ENCODE peak calls at places on chromosomes 5 and 9, in six cellular contexts. C is HepG2, D is GM12891, K is H1, A is SK-N-SH, T is GM12878. Y is an unnamed sample.

GRCh38 chr9:14188011-14188410 is 125.9 kb downstream of the NFIB start:
- DNase-seq in K (no peak), T (no peak), D (no peak), C (no peak), A (no peak), Y (no peak)

GRCh38 chr5:53358794-53359193 is 121.6 kb upstream of the FST start:
- DNase-seq in C (peak), D (no peak), T (no peak), K (no peak), A (no peak), Y (no peak)

GRCh38 chr9:111957856-111958631 is 61.4 kb downstream of the UGCG start:
- DNase-seq in T (no peak), A (no peak), C (no peak), K (no peak), D (no peak), Y (no peak)

GRCh38 chr5:170907758-170908157 is 45.9 kb downstream of the RANBP17 start:
- DNase-seq in K (no peak), D (no peak), C (no peak), A (no peak), T (no peak), Y (no peak)

GRCh38 chr5:52657231-52657645 is 130.5 kb upstream of the ITGA1 start:
- DNase-seq in A (peak), C (peak), T (no peak), K (no peak), D (no peak), Y (no peak)

GRCh38 chr5:124574521-124575436 is 171.7 kb downstream of the ZNF608 start:
- DNase-seq in T (no peak), D (no peak), K (no peak), C (no peak), A (peak), Y (no peak)

GRCh38 chr5:57804007-57804444 is 321.4 kb upstream of the ACTBL2 start:
- DNase-seq in A (no peak), T (no peak), D (no peak), K (no peak), C (no peak), Y (no peak)

GRCh38 chr5:102778478-102778877 is 23.4 kb downstream of the PAM start:
- DNase-seq in K (no peak), C (no peak), A (no peak), T (no peak), D (no peak), Y (no peak)

GRCh38 chr5:173626501-173626812 is 10.0 kb upstream of the BOD1 start:
- DNase-seq in C (no peak), K (no peak), D (no peak), T (no peak), A (no peak), Y (no peak)

GRCh38 chr9:127684576-127684975 is 22.2 kb upstream of the CFAP157 start:
- DNase-seq in A (no peak), D (no peak), T (no peak), C (no peak), K (no peak), Y (no peak)
- TF ChIP-seq TAF1 in A (no peak), D (no peak), T (no peak), C (no peak), K (no peak), Y (no peak)

DNA sequence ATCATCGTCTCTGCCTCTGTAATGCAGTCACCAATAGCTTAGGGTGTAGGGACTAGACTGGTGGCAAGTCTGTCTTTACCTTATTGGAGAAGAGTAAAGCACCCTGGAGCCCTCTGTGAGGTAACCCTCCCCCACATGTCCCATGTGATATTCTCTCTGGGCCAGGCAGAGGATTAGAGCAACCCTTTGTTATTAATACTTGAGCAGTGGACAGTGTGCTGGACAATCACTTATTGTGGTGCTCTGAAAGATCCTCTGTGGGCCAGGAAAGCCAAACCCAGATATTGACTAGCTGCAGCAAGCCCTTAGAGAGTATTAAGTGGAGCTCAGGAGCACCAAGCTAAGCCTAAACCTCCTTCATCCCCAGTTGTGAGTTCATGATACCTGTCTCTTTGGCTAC is 139.7 kb upstream of the RUSC2 start:
- DNase-seq in C (no peak), A (no peak), T (no peak), D (no peak), K (no peak), Y (no peak)
- TF ChIP-seq TAF1 in C (no peak), A (no peak), T (no peak), D (no peak), K (no peak), Y (no peak)

DNA sequence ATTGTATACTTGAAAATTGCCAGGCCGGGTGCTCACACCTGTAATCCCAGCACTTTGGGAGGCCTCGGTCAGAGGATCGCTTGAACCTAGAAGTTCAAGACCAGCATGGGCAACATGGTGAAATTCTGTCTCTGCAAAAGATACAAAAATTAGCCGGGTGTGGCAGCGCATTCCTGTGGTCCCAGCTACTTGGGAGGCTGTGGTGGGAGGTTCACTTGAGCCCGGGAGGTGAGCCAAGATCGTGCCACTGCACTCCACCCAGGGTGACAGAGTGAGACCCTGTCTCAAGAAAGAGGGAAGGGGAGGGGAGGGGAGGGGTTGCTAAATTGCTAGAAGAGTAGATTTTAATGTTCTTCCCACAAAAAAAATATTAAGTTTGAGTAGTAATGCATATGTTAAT is 53.2 kb downstream of the FNBP1 start:
- DNase-seq in C (no peak), A (no peak), D (no peak), K (no peak), T (no peak), Y (no peak)
- TF ChIP-seq TAF1 in C (no peak), A (no peak), D (no peak), K (no peak), T (no peak), Y (no peak)

GRCh38 chr5:160458971-160459800 is 37.5 kb downstream of the PTTG1 start:
- DNase-seq in A (no peak), C (no peak), T (peak), K (no peak), D (no peak), Y (no peak)

GRCh38 chr5:160463227-160463626 is 41.6 kb downstream of the PTTG1 start:
- DNase-seq in A (no peak), K (no peak), T (no peak), D (no peak), C (no peak), Y (no peak)

GRCh38 chr5:160462167-160462566 is 40.5 kb downstream of the PTTG1 start:
- DNase-seq in D (no peak), T (peak), K (no peak), C (no peak), A (no peak), Y (no peak)

GRCh38 chr5:160461378-160461777 is 39.7 kb downstream of the PTTG1 start:
- DNase-seq in A (no peak), D (no peak), K (no peak), C (no peak), T (no peak), Y (no peak)

DNA sequence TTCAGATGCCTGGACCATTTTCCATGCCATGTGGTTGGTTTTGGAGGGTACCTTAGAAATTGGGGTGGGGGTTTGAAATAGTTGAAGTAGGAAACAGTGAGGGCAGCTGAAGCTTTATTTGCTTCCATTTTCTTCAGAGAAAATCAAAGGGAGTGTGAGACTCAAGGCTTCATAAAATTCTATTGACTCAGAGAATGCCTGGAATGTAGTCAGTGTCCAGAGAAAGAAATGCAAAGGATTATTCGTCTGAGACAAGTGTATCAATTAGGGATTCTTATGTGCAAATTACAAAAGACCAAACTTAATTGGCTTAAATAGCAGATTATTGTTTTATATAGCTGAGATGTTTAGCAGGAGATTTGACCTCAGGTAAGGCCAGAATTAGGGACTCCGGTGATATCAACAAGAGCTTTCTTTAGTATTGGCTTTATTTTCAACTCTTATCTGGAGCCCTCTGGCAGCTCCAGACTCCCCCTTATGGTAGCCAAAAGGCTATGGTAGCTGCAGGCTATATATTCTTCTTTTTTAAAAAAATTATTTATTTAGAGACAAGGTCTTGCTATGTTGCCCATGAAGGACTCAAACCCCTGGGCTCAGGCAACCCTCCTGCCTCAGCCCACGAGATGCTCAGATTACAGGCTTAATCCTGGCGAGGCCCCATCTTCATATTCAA is 38.9 kb downstream of the PTTG1 start:
- DNase-seq in A (no peak), D (no peak), C (no peak), T (no peak), K (no peak), Y (no peak)
- TF ChIP-seq TAF1 in A (no peak), D (no peak), C (no peak), T (no peak), K (no peak), Y (no peak)

GRCh38 chr5:139844472-139845145 is 49.0 kb downstream of the PSD2 start:
- DNase-seq in T (peak), K (peak), A (peak), D (peak), C (peak), Y (peak)

GRCh38 chr5:139842321-139842720 is 46.7 kb downstream of the PSD2 start:
- DNase-seq in C (no peak), D (no peak), A (no peak), T (no peak), K (no peak), Y (no peak)

GRCh38 chr5:139841549-139841948 is 45.9 kb downstream of the PSD2 start:
- DNase-seq in C (no peak), A (no peak), D (no peak), T (no peak), K (no peak), Y (no peak)

GRCh38 chr5:139845846-139846681 is 50.5 kb downstream of the PSD2 start:
- DNase-seq in K (no peak), D (no peak), A (no peak), C (no peak), T (no peak), Y (no peak)

GRCh38 chr5:139843991-139844390 is 48.4 kb downstream of the PSD2 start:
- DNase-seq in A (no peak), D (no peak), C (no peak), K (no peak), T (peak), Y (no peak)
- TF ChIP-seq TAF1 in A (no peak), D (no peak), C (no peak), K (no peak), T (no peak), Y (no peak)

GRCh38 chr5:157267766-157268480 is 2.0 kb downstream of the CYFIP2 start:
- DNase-seq in A (no peak), T (no peak), D (no peak), C (no peak), K (no peak), Y (no peak)
- TF ChIP-seq TAF1 in A (no peak), T (no peak), D (no peak), C (no peak), K (no peak), Y (no peak)